ENCODE peak calls at places on chromosomes 4 and X, in four cellular contexts. One of them, this sample, is unnamed.
A peak's percentile ranks its signal among the peaks of the same experiment; 100 is the strongest.

GRCh38 chr4:78551420-78552351 is at the start of gene ANXA3:
- DNase-seq in astrocyte of the cerebellum: no peak
- DNase-seq in activated naive CD8-positive, alpha-beta T cell treated with anti-CD3 and anti-CD28 coated beads, Interleukin-2, amount 50 U/mL, for 24 hours: peak; percentile 20
- DNase-seq in activated T-cell treated with anti-CD3 and anti-CD28 coated beads for 1 hour: no peak
- DNase-seq in this sample: no peak

GRCh38 chr4:6092971-6093370 is 74.7 kb upstream of the C4orf50 start:
- DNase-seq in astrocyte of the cerebellum: no peak
- DNase-seq in activated naive CD8-positive, alpha-beta T cell treated with anti-CD3 and anti-CD28 coated beads, Interleukin-2, amount 50 U/mL, for 24 hours: no peak
- DNase-seq in activated T-cell treated with anti-CD3 and anti-CD28 coated beads for 1 hour: no peak
- DNase-seq in this sample: no peak

GRCh38 chr4:87092389-87093141 is 127.9 kb downstream of the KLHL8 start:
- DNase-seq in astrocyte of the cerebellum: peak; percentile 28
- DNase-seq in activated naive CD8-positive, alpha-beta T cell treated with anti-CD3 and anti-CD28 coated beads, Interleukin-2, amount 50 U/mL, for 24 hours: no peak
- DNase-seq in activated T-cell treated with anti-CD3 and anti-CD28 coated beads for 1 hour: no peak
- DNase-seq in this sample: peak; percentile 52

GRCh38 chr4:113020966-113021365 is 28.5 kb upstream of the ANK2 start:
- DNase-seq in astrocyte of the cerebellum: peak; percentile 3
- DNase-seq in activated naive CD8-positive, alpha-beta T cell treated with anti-CD3 and anti-CD28 coated beads, Interleukin-2, amount 50 U/mL, for 24 hours: no peak
- DNase-seq in activated T-cell treated with anti-CD3 and anti-CD28 coated beads for 1 hour: no peak
- DNase-seq in this sample: no peak

GRCh38 chr4:11072999-11073398 is 355.7 kb downstream of the HS3ST1 start:
- DNase-seq in astrocyte of the cerebellum: no peak
- DNase-seq in activated naive CD8-positive, alpha-beta T cell treated with anti-CD3 and anti-CD28 coated beads, Interleukin-2, amount 50 U/mL, for 24 hours: no peak
- DNase-seq in activated T-cell treated with anti-CD3 and anti-CD28 coated beads for 1 hour: no peak
- DNase-seq in this sample: no peak

GRCh38 chr4:76850010-76850441 is 47.9 kb downstream of the SOWAHB start:
- DNase-seq in astrocyte of the cerebellum: peak; percentile 96
- DNase-seq in activated naive CD8-positive, alpha-beta T cell treated with anti-CD3 and anti-CD28 coated beads, Interleukin-2, amount 50 U/mL, for 24 hours: no peak
- DNase-seq in activated T-cell treated with anti-CD3 and anti-CD28 coated beads for 1 hour: no peak
- DNase-seq in this sample: no peak

GRCh38 chr4:156523492-156523891 is 448.1 kb downstream of the PDGFC start:
- DNase-seq in astrocyte of the cerebellum: no peak
- DNase-seq in activated naive CD8-positive, alpha-beta T cell treated with anti-CD3 and anti-CD28 coated beads, Interleukin-2, amount 50 U/mL, for 24 hours: no peak
- DNase-seq in activated T-cell treated with anti-CD3 and anti-CD28 coated beads for 1 hour: no peak
- DNase-seq in this sample: no peak

GRCh38 chr4:157804169-157804543 is 368.7 kb downstream of the GASK1B start:
- DNase-seq in astrocyte of the cerebellum: no peak
- DNase-seq in activated naive CD8-positive, alpha-beta T cell treated with anti-CD3 and anti-CD28 coated beads, Interleukin-2, amount 50 U/mL, for 24 hours: no peak
- DNase-seq in activated T-cell treated with anti-CD3 and anti-CD28 coated beads for 1 hour: no peak
- DNase-seq in this sample: no peak

GRCh38 chr4:90207887-90208454 is 80.8 kb downstream of the CCSER1 start:
- DNase-seq in astrocyte of the cerebellum: no peak
- DNase-seq in activated naive CD8-positive, alpha-beta T cell treated with anti-CD3 and anti-CD28 coated beads, Interleukin-2, amount 50 U/mL, for 24 hours: no peak
- DNase-seq in activated T-cell treated with anti-CD3 and anti-CD28 coated beads for 1 hour: no peak
- DNase-seq in this sample: no peak

GRCh38 chrX:13659057-13659456 is 6.1 kb downstream of the TCEANC start:
- DNase-seq in astrocyte of the cerebellum: no peak
- DNase-seq in activated naive CD8-positive, alpha-beta T cell treated with anti-CD3 and anti-CD28 coated beads, Interleukin-2, amount 50 U/mL, for 24 hours: no peak
- DNase-seq in activated T-cell treated with anti-CD3 and anti-CD28 coated beads for 1 hour: no peak
- DNase-seq in this sample: no peak

GRCh38 chr4:150567070-150567469 is 14.9 kb upstream of the MAB21L2 start:
- DNase-seq in astrocyte of the cerebellum: no peak
- DNase-seq in activated naive CD8-positive, alpha-beta T cell treated with anti-CD3 and anti-CD28 coated beads, Interleukin-2, amount 50 U/mL, for 24 hours: no peak
- DNase-seq in activated T-cell treated with anti-CD3 and anti-CD28 coated beads for 1 hour: no peak
- DNase-seq in this sample: no peak

GRCh38 chr4:8723222-8723980 is 130.8 kb downstream of the CPZ start:
- DNase-seq in astrocyte of the cerebellum: no peak
- DNase-seq in activated naive CD8-positive, alpha-beta T cell treated with anti-CD3 and anti-CD28 coated beads, Interleukin-2, amount 50 U/mL, for 24 hours: no peak
- DNase-seq in activated T-cell treated with anti-CD3 and anti-CD28 coated beads for 1 hour: no peak
- DNase-seq in this sample: no peak

GRCh38 chrX:103356897-103357296 is 591 bp downstream of the TCEAL9 start:
- DNase-seq in astrocyte of the cerebellum: no peak
- DNase-seq in activated naive CD8-positive, alpha-beta T cell treated with anti-CD3 and anti-CD28 coated beads, Interleukin-2, amount 50 U/mL, for 24 hours: peak; percentile 2
- DNase-seq in activated T-cell treated with anti-CD3 and anti-CD28 coated beads for 1 hour: no peak
- DNase-seq in this sample: no peak